ENCODE peak calls at places on chromosomes 5 and 9, in seven cellular contexts. S, U, X, F, G, O and C are unnamed samples.

GRCh38 chr5:116154252-116154651 is 69.4 kb downstream of the COMMD10 start:
- DNase-seq in S (no peak), U (no peak), X (no peak), F (no peak), G (no peak), O (no peak), C (no peak)

GRCh38 chr5:7397005-7397546 is 1.1 kb downstream of the ADCY2 start:
- DNase-seq in S (no peak), U (no peak), X (no peak), F (no peak), G (peak), O (no peak), C (no peak)

GRCh38 chr9:109968702-109969450 is 188.9 kb downstream of the PALM2AKAP2 start:
- DNase-seq in S (no peak), U (peak), X (no peak), F (no peak), G (no peak), O (peak), C (peak)

GRCh38 chr5:54171645-54172384 is 138.6 kb downstream of the ARL15 start:
- DNase-seq in S (no peak), U (no peak), X (no peak), F (no peak), G (no peak), O (no peak), C (no peak)

GRCh38 chr5:170633235-170634041 is 129.6 kb downstream of the KCNIP1 start:
- DNase-seq in S (no peak), U (peak), X (no peak), F (no peak), G (peak), O (peak), C (peak)

GRCh38 chr9:110842169-110842568 is 173.6 kb downstream of the MUSK start:
- DNase-seq in S (no peak), U (no peak), X (no peak), F (no peak), G (no peak), O (no peak), C (no peak)

GRCh38 chr9:8822667-8823025 is 1023.1 kb upstream of the DMAC1 start:
- DNase-seq in S (no peak), U (no peak), X (no peak), F (no peak), G (no peak), O (no peak), C (no peak)

GRCh38 chr5:91357806-91358205 is 25.3 kb downstream of the ARRDC3 start:
- DNase-seq in S (no peak), U (no peak), X (no peak), F (no peak), G (no peak), O (no peak), C (no peak)

GRCh38 chr5:17187401-17187800 is 30.0 kb upstream of the BASP1 start:
- DNase-seq in S (no peak), U (peak), X (no peak), F (no peak), G (no peak), O (no peak), C (no peak)

GRCh38 chr5:123540534-123540933 is 28.6 kb downstream of the CSNK1G3 start:
- DNase-seq in S (no peak), U (no peak), X (no peak), F (no peak), G (no peak), O (no peak), C (no peak)

GRCh38 chr5:123543438-123543837 is 31.5 kb downstream of the CSNK1G3 start:
- DNase-seq in S (no peak), U (no peak), X (no peak), F (no peak), G (no peak), O (no peak), C (no peak)

GRCh38 chr5:123546657-123547056 is 34.7 kb downstream of the CSNK1G3 start:
- DNase-seq in S (no peak), U (no peak), X (no peak), F (no peak), G (no peak), O (no peak), C (no peak)

GRCh38 chr5:123549256-123549904 is 37.4 kb downstream of the CSNK1G3 start:
- DNase-seq in S (peak), U (no peak), X (no peak), F (no peak), G (no peak), O (no peak), C (no peak)

DNA sequence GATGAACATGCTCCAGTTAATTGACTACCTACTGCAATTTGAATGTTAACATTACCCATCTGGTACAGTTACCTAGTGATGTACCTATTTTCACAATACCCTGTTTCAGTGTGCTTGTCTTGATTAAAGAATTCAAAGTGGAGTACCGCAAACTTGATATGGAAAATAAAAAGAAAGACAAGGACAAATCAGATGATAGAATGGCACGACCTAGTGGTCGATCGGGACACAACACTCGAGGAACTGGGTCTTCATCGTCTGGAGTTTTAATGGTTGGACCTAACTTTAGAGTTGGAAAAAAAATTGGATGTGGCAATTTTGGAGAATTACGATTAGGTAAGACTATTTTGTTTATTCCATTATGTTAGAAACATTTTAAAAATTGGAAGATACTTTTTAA is 33.5 kb downstream of the CSNK1G3 start:
- DNase-seq in S (no peak), U (peak), X (no peak), F (no peak), G (no peak), O (no peak), C (peak)
- TF ChIP-seq CTCF in S (peak), U (peak), X (peak), F (peak), G (no peak), O (peak), C (peak)

GRCh38 chr5:139784488-139784887 is 11.1 kb upstream of the PSD2 start:
- DNase-seq in S (no peak), U (no peak), X (no peak), F (no peak), G (no peak), O (no peak), C (no peak)

GRCh38 chr5:139787257-139787567 is 8.4 kb upstream of the PSD2 start:
- DNase-seq in S (no peak), U (no peak), X (no peak), F (no peak), G (no peak), O (no peak), C (no peak)

GRCh38 chr5:139788294-139788875 is 7.2 kb upstream of the PSD2 start:
- DNase-seq in S (no peak), U (no peak), X (no peak), F (peak), G (no peak), O (no peak), C (no peak)

GRCh38 chr5:139787568-139788293 is 7.9 kb upstream of the PSD2 start:
- DNase-seq in S (peak), U (peak), X (peak), F (peak), G (peak), O (peak), C (peak)

GRCh38 chr5:139783436-139783955 is 12.1 kb upstream of the PSD2 start:
- DNase-seq in S (no peak), U (no peak), X (no peak), F (no peak), G (no peak), O (no peak), C (no peak)
- TF ChIP-seq CTCF in S (no peak), U (peak), X (no peak), F (no peak), G (no peak), O (no peak), C (no peak)

GRCh38 chr5:163569284-163569683 is 63.9 kb downstream of the MAT2B start:
- DNase-seq in S (no peak), U (peak), X (no peak), F (no peak), G (no peak), O (no peak), C (no peak)
- TF ChIP-seq CTCF in S (no peak), U (peak), X (peak), F (no peak), G (no peak), O (peak), C (no peak)

GRCh38 chr5:80124111-80124510 is 89.0 kb downstream of the THBS4 start:
- DNase-seq in S (no peak), U (no peak), X (no peak), F (no peak), G (no peak), O (no peak), C (no peak)

GRCh38 chr5:80125022-80125961 is 90.1 kb downstream of the THBS4 start:
- DNase-seq in S (no peak), U (no peak), X (no peak), F (no peak), G (no peak), O (no peak), C (no peak)

GRCh38 chr5:80127037-80127642 is 92.0 kb downstream of the THBS4 start:
- DNase-seq in S (no peak), U (no peak), X (no peak), F (no peak), G (no peak), O (no peak), C (no peak)

GRCh38 chr5:80124519-80124918 is 89.4 kb downstream of the THBS4 start:
- DNase-seq in S (no peak), U (no peak), X (no peak), F (no peak), G (no peak), O (no peak), C (no peak)

GRCh38 chr5:80125962-80126480 is 90.9 kb downstream of the THBS4 start:
- DNase-seq in S (no peak), U (peak), X (no peak), F (no peak), G (no peak), O (no peak), C (no peak)
- TF ChIP-seq CTCF in S (peak), U (peak), X (no peak), F (no peak), G (no peak), O (peak), C (no peak)

GRCh38 chr9:77166193-77166592 is 11.1 kb upstream of the VPS13A start:
- DNase-seq in S (no peak), U (no peak), X (no peak), F (no peak), G (no peak), O (no peak), C (no peak)

GRCh38 chr9:77176686-77177142 is 620 bp upstream of the VPS13A start:
- DNase-seq in S (no peak), U (no peak), X (no peak), F (no peak), G (no peak), O (no peak), C (no peak)

GRCh38 chr9:77175152-77175551 is 2.2 kb upstream of the VPS13A start:
- DNase-seq in S (no peak), U (no peak), X (no peak), F (no peak), G (no peak), O (no peak), C (no peak)

GRCh38 chr9:77176106-77176505 is 1.2 kb upstream of the VPS13A start:
- DNase-seq in S (no peak), U (no peak), X (no peak), F (no peak), G (no peak), O (no peak), C (no peak)

DNA sequence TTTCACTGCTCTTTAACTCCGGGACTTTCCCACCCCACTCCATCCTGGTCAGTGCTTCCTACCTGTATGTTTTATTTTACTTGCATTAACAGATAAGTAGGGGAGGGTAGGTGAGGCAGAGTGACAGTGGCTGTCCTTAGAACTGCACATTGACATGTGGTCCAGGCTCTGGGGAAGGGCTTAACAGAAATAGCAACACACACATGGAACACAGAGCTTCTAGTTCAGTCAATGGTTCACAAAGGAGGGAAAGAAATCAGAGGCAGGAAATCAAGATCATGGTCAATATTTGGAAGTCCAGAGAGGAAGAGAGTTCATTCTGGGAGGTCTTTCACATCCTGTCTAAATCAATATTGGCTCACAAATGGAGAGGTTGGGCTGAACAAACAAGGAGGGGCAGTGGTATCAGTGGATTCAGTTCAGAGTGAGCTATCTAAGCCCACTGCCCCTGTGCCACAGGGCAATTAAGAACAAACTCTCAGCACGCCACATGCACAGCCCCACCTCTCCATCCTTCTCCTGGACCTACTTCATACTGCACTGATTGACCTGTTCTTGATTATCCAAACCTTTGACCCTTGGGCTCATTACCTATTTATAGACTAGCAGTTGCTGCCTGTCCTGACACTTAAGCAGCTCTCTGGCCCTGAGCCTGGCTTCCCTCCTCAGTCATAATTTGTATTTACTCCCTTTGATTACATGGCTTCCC is 6.2 kb upstream of the VPS13A start:
- DNase-seq in S (no peak), U (no peak), X (no peak), F (no peak), G (no peak), O (peak), C (no peak)
- TF ChIP-seq CTCF in S (no peak), U (no peak), X (no peak), F (no peak), G (no peak), O (no peak), C (no peak)

GRCh38 chr9:93684806-93685553 is 108.6 kb downstream of the PHF2 start:
- DNase-seq in S (no peak), U (no peak), X (peak), F (no peak), G (no peak), O (no peak), C (no peak)
- TF ChIP-seq CTCF in S (no peak), U (peak), X (peak), F (no peak), G (no peak), O (peak), C (no peak)